ENCODE peak calls at places on chromosomes 3 and 15, in eight cellular contexts. T, A, L, S, Z, N, U and R are unnamed samples.

GRCh38 chr3:5728085-5728484 is 540.6 kb downstream of the EDEM1 start:
- DNase-seq in L (no peak), U (no peak), S (no peak), T (no peak), Z (no peak), N (no peak), A (no peak), R (no peak)

GRCh38 chr3:187616307-187616939 is 53.8 kb downstream of the SST start:
- DNase-seq in Z (peak), A (peak), L (peak), U (peak), S (no peak), T (peak), N (no peak), R (peak)

GRCh38 chr3:147008886-147009285 is 397.5 kb downstream of the ZIC4 start:
- DNase-seq in A (no peak), N (no peak), T (no peak), S (no peak), L (no peak), U (no peak), Z (no peak), R (no peak)

GRCh38 chr15:84789762-84790161 is 27.4 kb upstream of the ALPK3 start:
- DNase-seq in L (no peak), S (no peak), U (no peak), A (no peak), N (no peak), T (no peak), Z (no peak), R (no peak)

GRCh38 chr3:9183011-9183410 is 66.4 kb downstream of the SRGAP3 start:
- DNase-seq in S (no peak), Z (peak), T (no peak), L (no peak), U (no peak), A (no peak), N (peak), R (no peak)

GRCh38 chr3:114645392-114645791 is 351.6 kb downstream of the TIGIT start:
- DNase-seq in N (no peak), A (no peak), S (no peak), L (no peak), Z (no peak), T (no peak), U (no peak), R (no peak)

GRCh38 chr3:66412176-66412887 is 88.5 kb downstream of the LRIG1 start:
- DNase-seq in Z (no peak), U (no peak), N (no peak), A (no peak), S (no peak), T (no peak), L (no peak), R (no peak)

GRCh38 chr15:78390823-78391222 is 47.2 kb upstream of the IREB2 start:
- DNase-seq in A (no peak), Z (no peak), L (peak), U (no peak), N (no peak), T (no peak), S (no peak), R (no peak)

GRCh38 chr15:42156266-42156922 is at the start of gene PLA2G4F:
- DNase-seq in U (no peak), L (peak), N (no peak), Z (no peak), A (no peak), T (peak), S (no peak), R (peak)

GRCh38 chr15:77440378-77440999 is 19.8 kb downstream of the HMG20A start:
- DNase-seq in Z (no peak), N (no peak), L (no peak), T (peak), A (no peak), U (no peak), S (no peak), R (no peak)

GRCh38 chr15:70379938-70380337 is 282.2 kb upstream of the TLE3 start:
- DNase-seq in A (no peak), L (no peak), U (no peak), Z (no peak), T (no peak), N (no peak), S (no peak), R (no peak)

GRCh38 chr15:73771380-73772095 is 18.4 kb upstream of the INSYN1 start:
- DNase-seq in L (no peak), A (no peak), T (no peak), Z (no peak), S (no peak), N (no peak), U (no peak), R (no peak)

GRCh38 chr3:45555666-45556065 is 38.9 kb upstream of the LIMD1 start:
- DNase-seq in U (no peak), S (no peak), L (no peak), T (no peak), N (no peak), A (no peak), Z (no peak), R (no peak)

GRCh38 chr15:29208352-29208751 is 61.3 kb downstream of the NSMCE3 start:
- DNase-seq in T (peak), Z (no peak), L (no peak), S (no peak), A (no peak), U (no peak), N (no peak), R (peak)

GRCh38 chr15:91874992-91875651 is 21.6 kb downstream of the SLCO3A1 start:
- DNase-seq in Z (no peak), L (no peak), N (no peak), S (no peak), T (no peak), A (no peak), U (no peak), R (no peak)

GRCh38 chr3:114545196-114545595 is 251.4 kb downstream of the TIGIT start:
- DNase-seq in N (no peak), L (no peak), S (no peak), T (no peak), Z (no peak), A (no peak), U (no peak), R (no peak)

GRCh38 chr3:4571690-4572334 is 78.7 kb downstream of the ITPR1 start:
- DNase-seq in U (no peak), Z (no peak), T (peak), L (no peak), A (peak), S (no peak), N (no peak), R (no peak)

GRCh38 chr3:132135628-132136333 is 101.0 kb upstream of the CPNE4 start:
- DNase-seq in A (no peak), Z (no peak), U (peak), N (no peak), T (peak), S (no peak), L (no peak), R (no peak)

GRCh38 chr3:141491929-141492328 is 5.1 kb downstream of the RASA2 start:
- DNase-seq in N (no peak), A (no peak), T (no peak), L (no peak), U (no peak), S (no peak), Z (no peak), R (no peak)

GRCh38 chr3:117282506-117282905 is 572.9 kb downstream of the TUSC7 start:
- DNase-seq in Z (no peak), A (no peak), T (no peak), U (no peak), S (no peak), N (no peak), L (no peak), R (no peak)

GRCh38 chr3:134430174-134430573 is 55.6 kb downstream of the ANAPC13 start:
- DNase-seq in U (no peak), L (no peak), N (no peak), S (no peak), A (no peak), Z (no peak), T (no peak), R (no peak)

GRCh38 chr15:38069506-38069905 is 135.1 kb downstream of the TMCO5A start:
- DNase-seq in N (no peak), L (peak), S (no peak), U (peak), A (peak), T (peak), Z (peak), R (no peak)

GRCh38 chr3:141845407-141846049 is 30.9 kb upstream of the ATP1B3 start:
- DNase-seq in N (no peak), Z (no peak), L (no peak), U (no peak), S (no peak), A (peak), T (no peak), R (no peak)

GRCh38 chr3:193145248-193145647 is 95.8 kb upstream of the PLAAT1 start:
- DNase-seq in A (no peak), L (no peak), Z (no peak), N (no peak), S (no peak), U (no peak), T (no peak), R (no peak)

GRCh38 chr3:24678441-24678865 is 183.8 kb upstream of the THRB start:
- DNase-seq in S (no peak), L (no peak), A (no peak), Z (no peak), T (peak), U (no peak), N (no peak), R (no peak)

GRCh38 chr15:80978685-80979084 is 10.9 kb downstream of the MESD start:
- DNase-seq in N (no peak), S (no peak), A (no peak), Z (no peak), U (no peak), T (peak), L (no peak), R (no peak)

GRCh38 chr3:100374521-100374920 is 26.4 kb downstream of the TOMM70 start:
- DNase-seq in A (no peak), L (no peak), N (no peak), T (no peak), U (no peak), S (no peak), Z (no peak), R (no peak)

GRCh38 chr3:44506556-44506955 is 29.1 kb upstream of the ZNF445 start:
- DNase-seq in L (no peak), T (no peak), A (no peak), Z (no peak), S (no peak), U (no peak), N (no peak), R (no peak)

GRCh38 chr15:46129145-46129544 is 494.3 kb downstream of the SQOR start:
- DNase-seq in A (no peak), S (no peak), N (no peak), T (no peak), L (no peak), U (no peak), Z (no peak), R (no peak)

GRCh38 chr3:194521514-194522260 is 34.9 kb upstream of the ATP13A3 start:
- DNase-seq in T (peak), U (no peak), S (peak), A (no peak), N (no peak), L (no peak), Z (no peak), R (no peak)

GRCh38 chr3:153285194-153285641 is 123.2 kb downstream of the RAP2B start:
- DNase-seq in Z (no peak), T (peak), L (no peak), U (no peak), S (no peak), N (no peak), A (no peak), R (no peak)

GRCh38 chr3:13612829-13613228 is 63.9 kb downstream of the FBLN2 start:
- DNase-seq in S (peak), L (no peak), T (peak), A (no peak), N (peak), Z (no peak), U (peak), R (no peak)

GRCh38 chr3:175728566-175728965 is 869.4 kb downstream of the NAALADL2 start:
- DNase-seq in S (no peak), L (no peak), Z (no peak), A (no peak), T (no peak), N (no peak), U (no peak), R (no peak)

GRCh38 chr3:159619341-159619885 is 369.2 kb upstream of the IL12A start:
- DNase-seq in S (no peak), L (no peak), U (no peak), T (no peak), N (no peak), Z (no peak), A (no peak), R (peak)

GRCh38 chr3:51268132-51268531 is 117.0 kb upstream of the MANF start:
- DNase-seq in U (no peak), N (no peak), Z (no peak), S (no peak), T (no peak), L (no peak), A (no peak), R (no peak)

GRCh38 chr3:51271172-51271571 is 113.9 kb upstream of the MANF start:
- DNase-seq in A (no peak), S (no peak), Z (no peak), T (no peak), L (no peak), N (no peak), U (no peak), R (no peak)

GRCh38 chr3:51269466-51269865 is 115.6 kb upstream of the MANF start:
- DNase-seq in S (no peak), U (no peak), T (peak), N (no peak), L (no peak), A (no peak), Z (no peak), R (no peak)

GRCh38 chr3:51274052-51274451 is 111.0 kb upstream of the MANF start:
- DNase-seq in S (no peak), T (no peak), L (no peak), A (no peak), U (no peak), N (no peak), Z (no peak), R (no peak)

DNA sequence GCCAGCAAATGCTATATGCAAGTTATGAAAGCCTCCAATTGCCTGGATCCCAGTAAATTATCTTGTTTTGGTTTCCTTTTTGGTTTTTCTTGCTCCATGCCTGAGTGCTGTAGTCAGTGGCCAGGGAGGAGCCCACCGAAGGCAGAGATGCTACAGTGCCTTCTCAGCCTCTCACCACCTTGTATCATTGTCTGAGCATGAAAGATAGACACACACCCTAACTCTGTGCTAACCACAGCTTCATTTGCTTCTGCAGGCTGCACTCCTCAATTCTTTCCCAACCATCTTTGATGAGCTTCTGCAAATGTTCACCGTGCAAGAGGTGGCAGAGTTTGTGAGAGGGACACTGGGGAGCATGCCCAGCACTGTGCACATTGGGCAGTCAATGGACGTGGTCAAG is 114.5 kb upstream of the MANF start:
- DNase-seq in S (no peak), T (no peak), A (no peak), L (no peak), U (no peak), Z (no peak), N (no peak), R (no peak)
- H3K4me3 ChIP-seq in S (no peak), T (no peak), A (no peak), L (no peak), U (no peak), Z (no peak), N (no peak), R (no peak)

GRCh38 chr3:86985427-86985826 is 5.5 kb downstream of the VGLL3 start:
- DNase-seq in L (no peak), A (no peak), S (no peak), N (no peak), T (no peak), U (no peak), Z (no peak), R (no peak)
- H3K4me3 ChIP-seq in L (no peak), A (no peak), S (peak), N (no peak), T (no peak), U (no peak), Z (no peak), R (no peak)

GRCh38 chr15:75673426-75674247 is 25.9 kb downstream of the SNX33 start:
- DNase-seq in L (peak), Z (peak), S (peak), T (peak), N (peak), A (no peak), U (peak), R (no peak)
- H3K4me3 ChIP-seq in L (no peak), Z (no peak), S (no peak), T (no peak), N (peak), A (no peak), U (no peak), R (no peak)

DNA sequence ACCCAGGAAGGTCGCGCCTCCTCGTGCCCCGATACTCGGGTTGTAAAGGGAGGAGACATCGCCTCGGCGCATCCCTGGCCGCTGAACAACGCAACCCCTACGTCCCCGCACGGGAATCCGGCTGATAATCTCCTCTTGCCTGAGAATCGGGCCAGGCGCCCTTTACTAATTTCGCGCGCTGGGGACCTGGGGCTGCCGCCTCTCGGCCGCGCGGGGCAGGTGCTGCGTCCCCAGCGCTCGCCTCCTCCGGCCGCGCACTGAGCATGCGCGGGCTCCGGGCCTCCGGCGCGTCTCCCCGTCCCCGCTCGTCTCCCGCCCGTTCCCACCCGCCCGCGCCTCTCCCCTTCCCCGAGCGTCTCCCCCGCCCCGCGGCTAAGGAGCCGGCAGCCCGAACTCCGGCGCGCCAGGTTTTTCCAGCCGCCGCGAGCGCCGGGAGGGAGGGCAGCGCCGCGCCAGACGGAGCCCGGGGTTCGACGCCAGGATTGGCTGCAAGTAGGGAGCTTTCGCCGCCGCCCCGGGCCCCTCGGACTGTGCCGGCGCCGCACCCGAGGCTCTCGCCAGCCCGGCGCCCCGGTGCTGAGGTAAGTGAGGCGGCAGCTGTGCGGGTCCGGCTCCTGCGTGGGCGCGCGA is at the start of gene CNTN4:
- DNase-seq in N (peak), U (peak), Z (peak), A (no peak), S (peak), L (peak), T (no peak), R (peak)
- H3K4me3 ChIP-seq in N (peak), U (peak), Z (peak), A (no peak), S (peak), L (peak), T (peak), R (peak)

GRCh38 chr3:32780071-32780734 is 37.6 kb upstream of the TRIM71 start:
- DNase-seq in A (no peak), S (no peak), T (no peak), N (no peak), U (no peak), Z (no peak), L (no peak), R (no peak)
- H3K4me3 ChIP-seq in A (no peak), S (peak), T (no peak), N (peak), U (no peak), Z (peak), L (peak), R (no peak)

GRCh38 chr3:79766474-79767193 is 1.2 kb downstream of the ROBO1 start:
- DNase-seq in U (no peak), A (no peak), T (no peak), S (no peak), L (no peak), Z (no peak), N (no peak), R (no peak)
- H3K4me3 ChIP-seq in U (no peak), A (no peak), T (no peak), S (no peak), L (peak), Z (no peak), N (peak), R (no peak)